ENCODE peak calls at places on chromosomes 1 and 21, in four cellular contexts. H is hypothalamus; Y is activated naive CD8-positive, alpha-beta T cell treated with anti-CD3 and anti-CD28 coated beads for 36 hours; W is neural crest cell. K is an unnamed sample.

GRCh38 chr21:40548134-40548533 is 298.8 kb downstream of the DSCAM start:
- DNase-seq in H (no peak), Y (no peak), W (no peak), K (no peak)

GRCh38 chr1:37473431-37474050 is 839 bp upstream of the ZC3H12A start:
- DNase-seq in H (no peak), Y (peak; percentile 37), W (no peak), K (no peak)

GRCh38 chr1:62362061-62362951 is 43.1 kb upstream of the KANK4 start:
- DNase-seq in H (no peak), Y (no peak), W (no peak), K (no peak)

GRCh38 chr1:200392625-200393185 is 17.1 kb downstream of the ZNF281 start:
- DNase-seq in H (no peak), Y (no peak), W (no peak), K (no peak)

GRCh38 chr1:230861489-230861888 is 6.8 kb downstream of the C1orf198 start:
- DNase-seq in H (no peak), Y (no peak), W (no peak), K (no peak)

GRCh38 chr21:20024727-20025126 is 973.5 kb upstream of the NCAM2 start:
- DNase-seq in H (no peak), Y (no peak), W (no peak), K (no peak)

GRCh38 chr1:26239936-26240335 is 5.9 kb downstream of the CEP85 start:
- DNase-seq in H (no peak), Y (no peak), W (no peak), K (peak; percentile 39)

GRCh38 chr1:114458208-114458777 is 52.7 kb downstream of the TRIM33 start:
- DNase-seq in H (no peak), Y (no peak), W (no peak), K (no peak)

GRCh38 chr1:105608713-105609112 is 1447.8 kb upstream of the PRMT6 start:
- DNase-seq in H (no peak), Y (no peak), W (no peak), K (no peak)

GRCh38 chr1:23449918-23450317 is 25.4 kb upstream of the TCEA3 start:
- DNase-seq in H (no peak), Y (no peak), W (no peak), K (no peak)

GRCh38 chr1:32876341-32877210 is 5.9 kb upstream of the FNDC5 start:
- DNase-seq in H (no peak), Y (peak; percentile 60), W (peak; percentile 49), K (peak; percentile 66)